ENCODE peak calls at places on chromosomes 13 and 19, in seven cellular contexts. F is GM12891, H is SK-N-SH, W is K562, P is GM12892, N is HepG2, I is GM12878. J is an unnamed sample.

GRCh38 chr19:55152017-55152416 is 3.0 kb upstream of the TNNT1 start:
- DNase-seq in P (no peak), F (no peak), I (no peak), N (no peak), W (no peak), H (no peak), J (no peak)

GRCh38 chr13:97284558-97284957 is 62.4 kb downstream of the MBNL2 start:
- DNase-seq in W (no peak), I (no peak), F (no peak), H (no peak), P (no peak), N (no peak), J (no peak)

GRCh38 chr13:28452755-28453154 is 42.2 kb downstream of the FLT1 start:
- DNase-seq in H (no peak), N (no peak), W (no peak), F (no peak), P (no peak), I (no peak), J (no peak)

GRCh38 chr19:8113017-8113416 is 36.4 kb downstream of the FBN3 start:
- DNase-seq in H (no peak), P (no peak), F (no peak), I (no peak), W (no peak), N (no peak), J (no peak)

GRCh38 chr13:109243311-109243951 is 543.0 kb downstream of the IRS2 start:
- DNase-seq in P (no peak), W (no peak), F (no peak), N (no peak), H (no peak), I (no peak), J (no peak)

GRCh38 chr13:110240352-110240751 is 66.6 kb downstream of the COL4A1 start:
- DNase-seq in F (no peak), H (no peak), I (no peak), N (no peak), P (no peak), W (no peak), J (peak; percentile 43)

GRCh38 chr19:12047868-12048267 is 4.9 kb downstream of the ZNF878 start:
- DNase-seq in N (peak; percentile 57), F (no peak), W (no peak), H (no peak), P (no peak), I (no peak), J (no peak)

GRCh38 chr19:34180273-34180672 is 8.0 kb downstream of the LSM14A start:
- DNase-seq in N (no peak), H (no peak), P (no peak), I (no peak), W (no peak), F (no peak), J (no peak)

GRCh38 chr19:1223018-1223855 is 14.6 kb downstream of the CBARP start:
- DNase-seq in W (peak; percentile 55), F (peak; percentile 88), I (no peak), P (peak; percentile 80), H (peak; percentile 76), N (no peak), J (peak; percentile 80)

GRCh38 chr13:79775830-79776229 is 294.9 kb downstream of the NDFIP2 start:
- DNase-seq in F (peak; percentile 9), I (no peak), N (peak; percentile 38), H (no peak), W (no peak), P (no peak), J (no peak)

GRCh38 chr13:109408596-109409382 is 377.6 kb downstream of the IRS2 start:
- DNase-seq in W (no peak), H (no peak), F (no peak), P (no peak), N (no peak), I (no peak), J (no peak)

GRCh38 chr19:50949792-50950320 is 3.0 kb downstream of the KLK5 start:
- DNase-seq in N (no peak), H (no peak), W (no peak), F (no peak), P (no peak), I (no peak), J (no peak)

GRCh38 chr19:11339254-11340098 is at the start of gene RAB3D:
- DNase-seq in I (peak; percentile 50), W (peak; percentile 98), N (peak; percentile 71), H (peak; percentile 99), P (peak; percentile 97), F (peak; percentile 96), J (peak; percentile 94)

GRCh38 chr13:37029617-37030016 is 29.0 kb downstream of the EXOSC8 start:
- DNase-seq in P (no peak), I (no peak), H (peak; percentile 30), F (no peak), W (no peak), N (no peak), J (no peak)

GRCh38 chr13:112711528-112712265 is 21.9 kb downstream of the ATP11A start:
- DNase-seq in F (peak; percentile 51), I (no peak), P (peak; percentile 57), H (no peak), W (peak; percentile 88), N (peak; percentile 76), J (peak; percentile 74)

GRCh38 chr13:112168771-112169170 is 101.8 kb downstream of the SOX1 start:
- DNase-seq in F (no peak), P (no peak), W (no peak), H (no peak), N (no peak), I (no peak), J (no peak)

GRCh38 chr19:39111593-39112199 is 13.9 kb upstream of the PAK4 start:
- DNase-seq in I (no peak), H (peak; percentile 50), W (peak; percentile 50), P (no peak), F (no peak), N (no peak), J (no peak)

GRCh38 chr13:113666951-113667701 is at the start of gene GRK1:
- DNase-seq in P (no peak), W (no peak), N (no peak), F (no peak), I (no peak), H (no peak), J (no peak)

DNA sequence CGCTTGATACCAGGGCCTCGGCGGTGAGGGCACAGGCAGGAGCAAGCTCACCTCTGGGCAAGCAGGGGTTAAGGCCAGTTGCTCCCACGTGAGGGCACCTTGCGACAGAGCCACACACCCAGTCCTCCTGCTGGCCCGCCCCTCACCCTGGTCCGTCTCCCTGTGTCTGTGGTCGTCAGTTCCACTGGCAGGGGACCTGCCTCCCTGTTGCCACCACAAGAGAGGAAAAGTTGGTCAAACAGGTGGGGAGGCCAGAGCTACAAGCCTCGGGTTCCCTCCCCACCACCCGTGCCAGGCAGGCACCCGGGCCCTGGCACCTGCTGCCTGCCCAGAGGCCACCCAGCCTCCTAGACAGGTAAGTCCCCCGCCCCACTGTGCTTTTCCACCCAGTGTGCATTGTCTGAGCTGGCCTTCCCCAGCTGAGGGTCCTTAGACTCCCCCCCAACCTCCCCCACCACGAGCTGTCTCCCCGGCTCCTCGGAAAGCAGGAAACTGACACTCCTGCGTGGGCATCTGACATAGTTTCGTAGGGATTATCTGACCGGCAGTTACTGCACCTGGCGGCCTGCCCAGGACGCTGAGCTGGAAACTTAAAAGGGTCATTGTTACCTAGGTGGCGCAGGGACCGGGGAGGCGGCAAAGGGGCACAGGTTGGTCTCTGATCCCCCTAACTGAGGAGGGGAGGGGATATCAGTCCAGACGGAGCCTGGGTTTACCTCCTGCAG is at the start of gene TJP3:
- DNase-seq in W (no peak), I (no peak), H (peak; percentile 35), P (no peak), N (peak; percentile 75), F (no peak), J (no peak)
- TF ChIP-seq TAF1 in W (no peak), I (no peak), H (no peak), P (no peak), N (peak; percentile 52), F (no peak), J (no peak)

GRCh38 chr13:86085890-86086289 is 286.7 kb upstream of the SLITRK6 start:
- DNase-seq in N (no peak), W (no peak), P (no peak), I (no peak), F (no peak), H (no peak), J (no peak)
- TF ChIP-seq TAF1 in N (no peak), W (no peak), P (no peak), I (no peak), F (no peak), H (no peak), J (no peak)

GRCh38 chr19:18741566-18742121 is 49.5 kb downstream of the COMP start:
- DNase-seq in P (no peak), I (no peak), H (no peak), N (peak; percentile 57), W (no peak), F (no peak), J (no peak)
- TF ChIP-seq TAF1 in P (no peak), I (no peak), H (no peak), N (no peak), W (no peak), F (no peak), J (no peak)

GRCh38 chr19:14612657-14613056 is 29.8 kb downstream of the CLEC17A start:
- DNase-seq in I (no peak), N (no peak), W (no peak), P (no peak), F (no peak), H (no peak), J (no peak)
- TF ChIP-seq TAF1 in I (no peak), N (no peak), W (no peak), P (no peak), F (no peak), H (no peak), J (no peak)

DNA sequence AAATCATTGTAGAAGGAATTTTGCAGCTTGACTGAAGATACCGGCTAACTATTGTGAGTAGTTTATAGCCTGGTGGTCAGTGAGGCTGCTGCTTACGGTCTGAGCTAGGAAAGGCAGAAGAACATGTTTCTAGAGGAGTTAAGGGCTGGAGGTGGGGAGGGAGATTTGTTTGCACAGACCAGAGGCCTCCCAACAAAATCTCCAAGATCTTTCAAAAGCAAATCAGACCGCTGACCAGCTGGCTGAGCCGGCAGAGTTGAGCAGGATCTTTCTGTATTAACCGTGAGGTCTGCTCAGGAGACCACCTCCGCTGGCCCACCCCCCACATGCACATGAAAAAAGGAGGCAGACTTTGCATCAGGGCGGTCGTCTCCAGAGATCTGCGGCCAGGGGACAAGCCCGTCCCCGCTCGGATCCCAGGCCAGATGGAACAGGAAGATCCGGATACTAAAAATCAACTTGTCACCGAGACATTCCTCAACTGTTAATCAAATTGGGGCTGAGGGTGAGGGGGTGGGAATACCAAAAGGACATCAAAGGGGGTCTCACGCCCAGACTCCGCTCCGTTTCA is 318.8 kb downstream of the ZNF536 start:
- DNase-seq in I (no peak), H (peak; percentile 44), P (no peak), W (no peak), N (no peak), F (no peak), J (no peak)
- TF ChIP-seq TAF1 in I (no peak), H (no peak), P (no peak), W (no peak), N (no peak), F (no peak), J (no peak)

GRCh38 chr13:45811891-45812583 is 39.5 kb downstream of the SIAH3 start:
- DNase-seq in H (no peak), F (no peak), N (no peak), I (no peak), W (no peak), P (no peak), J (no peak)
- TF ChIP-seq TAF1 in H (no peak), F (no peak), N (no peak), I (no peak), W (no peak), P (no peak), J (no peak)

J was measured in H1.